ENCODE peak calls at places on chromosomes 2 and 18, in five cellular contexts. F, Q, M, Z and R are unnamed samples. For H3K9me3, the result is how much of the 10 kb centered on the place peaks cover.

GRCh38 chr2:50515638-50516037 is 516.3 kb downstream of the NRXN1 start:
- DNase-seq in F (no peak), Z (no peak), Q (no peak), M (no peak), R (no peak)

GRCh38 chr2:167492486-167492885 is 604.2 kb downstream of the XIRP2 start:
- DNase-seq in Q (no peak), Z (no peak), F (no peak), M (peak), R (no peak)

GRCh38 chr2:41720298-41720697 is 327.5 kb upstream of the PKDCC start:
- DNase-seq in M (no peak), Z (no peak), Q (no peak), F (no peak), R (no peak)

GRCh38 chr2:70981866-70982810 is 3.7 kb downstream of the ANKRD53 start:
- DNase-seq in Q (no peak), F (no peak), M (no peak), Z (no peak), R (no peak)

GRCh38 chr2:25283921-25284320 is 57.8 kb downstream of the DNMT3A start:
- DNase-seq in Q (no peak), Z (no peak), F (no peak), M (no peak), R (no peak)

GRCh38 chr2:20728114-20728758 is 61.3 kb downstream of the GDF7 start:
- DNase-seq in Z (no peak), F (peak), M (peak), Q (no peak), R (no peak)

GRCh38 chr2:182898718-182899117 is 32.3 kb upstream of the FRZB start:
- DNase-seq in F (no peak), M (no peak), Z (no peak), Q (no peak), R (no peak)

GRCh38 chr2:218423584-218423983 is 4.7 kb downstream of the VIL1 start:
- DNase-seq in M (no peak), Q (no peak), Z (no peak), F (no peak), R (no peak)

GRCh38 chr2:20108655-20109396 is 57.4 kb upstream of the LAPTM4A start:
- DNase-seq in Q (no peak), M (peak), Z (no peak), F (peak), R (no peak)

GRCh38 chr18:22346342-22346967 is 71.3 kb downstream of the CTAGE1 start:
- DNase-seq in M (peak), Q (peak), Z (no peak), F (peak), R (peak)

GRCh38 chr2:186558512-186559276 is 31.2 kb upstream of the ITGAV start:
- DNase-seq in M (peak), Q (no peak), Z (no peak), F (no peak), R (no peak)

GRCh38 chr18:79888016-79888415 is 63.4 kb downstream of the SLC66A2 start:
- DNase-seq in F (no peak), Q (no peak), Z (no peak), M (no peak), R (no peak)

GRCh38 chr2:205681836-205682238 is 464 bp upstream of the NRP2 start:
- DNase-seq in M (no peak), Z (peak), F (no peak), Q (no peak), R (no peak)

GRCh38 chr2:230868151-230868946 is 3.6 kb downstream of the ITM2C start:
- DNase-seq in F (peak), Q (no peak), Z (no peak), M (no peak), R (no peak)

GRCh38 chr2:160491922-160492371 is 1.7 kb downstream of the RBMS1 start:
- DNase-seq in M (peak), Z (no peak), Q (no peak), F (peak), R (no peak)

GRCh38 chr2:67666386-67667053 is 269.4 kb downstream of the ETAA1 start:
- DNase-seq in F (no peak), Q (no peak), Z (no peak), M (peak), R (peak)

GRCh38 chr2:165471349-165471975 is 2.0 kb downstream of the CSRNP3 start:
- DNase-seq in Q (no peak), F (no peak), M (no peak), Z (no peak), R (no peak)

GRCh38 chr18:23237524-23238151 is 102.4 kb downstream of the CABLES1 start:
- DNase-seq in Q (peak), Z (peak), M (peak), F (no peak), R (peak)

GRCh38 chr2:218895758-218896500 is 15.3 kb downstream of the WNT10A start:
- DNase-seq in Z (no peak), Q (peak), F (no peak), M (no peak), R (no peak)

GRCh38 chr18:48798334-48799197 is 152.2 kb downstream of the SMAD7 start:
- DNase-seq in Z (no peak), Q (peak), F (no peak), M (no peak), R (peak)

GRCh38 chr2:100731535-100731981 is 88.4 kb upstream of the NPAS2 start:
- DNase-seq in Q (no peak), F (no peak), Z (no peak), M (peak), R (no peak)

DNA sequence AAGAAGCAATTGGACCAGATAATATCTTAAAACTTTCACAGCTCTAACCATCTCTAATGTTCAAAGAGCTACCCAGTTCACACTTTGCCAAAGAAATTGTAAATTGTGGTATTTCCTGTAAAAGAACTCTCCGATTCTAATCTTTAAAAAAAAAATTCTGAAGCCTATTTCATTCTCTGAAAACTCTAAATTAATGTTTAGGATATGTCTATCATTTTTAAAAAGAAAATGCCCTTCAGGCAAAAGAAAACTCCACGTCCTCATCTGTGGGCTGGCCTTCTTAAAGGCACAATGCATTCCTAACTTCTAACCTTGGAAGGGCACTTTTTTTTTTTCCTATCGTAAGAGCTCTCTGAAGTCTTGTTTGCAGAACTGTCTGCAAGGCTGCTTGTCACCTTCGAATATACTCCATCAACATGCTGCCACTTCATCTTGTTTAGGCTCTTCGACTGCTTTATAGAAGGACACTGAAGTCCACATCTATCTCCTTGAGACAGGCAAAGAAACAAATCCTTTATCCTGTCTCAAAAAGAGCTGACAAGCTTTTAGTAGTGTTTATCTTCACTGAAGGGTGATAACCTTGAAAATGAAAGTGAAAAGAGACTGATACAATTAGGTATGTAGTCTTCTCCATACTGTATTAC is 124.3 kb upstream of the SLC39A10 start:
- DNase-seq in Q (no peak), F (no peak), Z (peak), M (peak), R (no peak)
- H3K27ac ChIP-seq in Q (no peak), F (no peak), Z (no peak), M (peak), R (no peak)

GRCh38 chr2:207143131-207143473 is 22.6 kb downstream of the KLF7 start:
- DNase-seq in F (no peak), Q (no peak), Z (no peak), M (no peak), R (no peak)

GRCh38 chr2:207144191-207144795 is 21.5 kb downstream of the KLF7 start:
- DNase-seq in Q (no peak), F (no peak), Z (no peak), M (no peak), R (no peak)

GRCh38 chr2:207142461-207142860 is 23.3 kb downstream of the KLF7 start:
- DNase-seq in Z (no peak), M (no peak), Q (no peak), F (no peak), R (no peak)

GRCh38 chr2:207141381-207141780 is 24.4 kb downstream of the KLF7 start:
- DNase-seq in Q (no peak), F (no peak), M (no peak), Z (no peak), R (no peak)

GRCh38 chr2:207143474-207144190 is 22.1 kb downstream of the KLF7 start:
- DNase-seq in M (no peak), F (peak), Z (no peak), Q (peak), R (peak)
- H3K4me3 ChIP-seq in M (no peak), F (no peak), Z (no peak), Q (peak), R (peak)

DNA sequence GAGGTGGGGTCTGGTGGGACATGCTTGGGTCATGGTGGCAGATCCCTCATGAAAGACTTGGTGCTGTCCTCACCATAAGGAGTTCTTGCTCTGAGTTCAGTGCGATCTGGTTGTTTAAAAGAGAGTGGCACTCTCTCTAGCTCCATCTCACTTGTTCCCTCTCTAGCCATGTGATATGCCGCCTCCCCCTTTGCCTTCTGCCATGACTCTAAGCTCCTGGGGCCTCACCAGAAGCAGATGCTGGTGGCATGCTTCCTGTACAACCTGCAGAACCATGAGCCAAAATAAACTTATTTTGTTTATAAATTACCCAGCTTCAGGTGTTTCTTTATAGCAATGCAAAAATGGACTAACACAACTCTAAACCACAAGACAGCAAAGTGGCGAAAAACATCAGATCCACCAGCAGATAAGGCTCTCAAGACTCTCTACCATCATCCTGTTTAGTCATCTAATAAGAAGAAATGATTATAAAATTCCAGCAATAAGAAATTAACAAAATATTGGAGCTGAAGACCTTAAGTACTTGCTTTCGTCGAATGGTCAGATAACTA is 75.5 kb downstream of the OLA1 start:
- DNase-seq in Z (peak), Q (no peak), F (no peak), M (no peak), R (no peak)
- H3K9me3 ChIP-seq in Z (half or more), Q (under half), F (under half), M (under half), R (half or more)

DNA sequence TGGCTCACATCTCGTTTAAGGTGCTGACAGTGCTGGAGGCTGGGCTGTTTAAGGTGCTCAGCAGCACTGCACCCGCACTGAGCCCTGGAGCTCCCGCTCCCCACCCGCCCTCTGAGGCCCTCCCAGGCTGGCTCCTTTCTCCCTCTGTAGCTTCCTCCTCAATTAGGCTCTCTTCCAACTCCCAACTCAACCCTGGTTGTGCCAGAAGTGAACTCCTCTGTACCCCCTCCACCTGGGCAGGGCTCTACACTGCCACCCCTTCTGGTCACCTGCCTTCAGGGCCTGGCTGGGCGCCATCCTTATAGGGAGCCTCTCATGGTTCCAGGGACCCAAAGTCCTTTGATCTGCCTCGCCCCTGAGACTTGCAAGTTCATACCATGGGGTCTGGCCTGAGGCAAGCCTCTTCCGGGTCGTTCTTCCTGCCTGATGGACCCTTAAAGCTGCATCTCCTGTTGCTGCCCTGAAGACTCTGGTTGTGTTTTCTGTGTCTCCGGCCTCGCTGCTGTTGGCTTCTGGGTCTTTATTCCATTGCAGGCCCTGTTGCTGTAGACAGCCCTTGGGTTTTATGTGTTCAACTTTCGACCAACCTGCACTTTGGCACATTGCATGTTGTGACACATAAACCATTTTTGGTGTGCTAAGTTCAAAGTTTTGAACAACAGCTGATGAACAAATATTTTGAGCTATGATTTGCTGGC is 199.6 kb downstream of the LDLRAD4 start:
- DNase-seq in M (no peak), Q (no peak), Z (no peak), F (no peak), R (no peak)
- H3K27ac ChIP-seq in M (no peak), Q (no peak), Z (no peak), F (no peak), R (peak)

GRCh38 chr18:36830141-36830495 is 1.2 kb downstream of the KIAA1328 start:
- DNase-seq in M (no peak), F (no peak), Z (no peak), Q (no peak), R (no peak)
- H3K4me3 ChIP-seq in M (peak), F (peak), Z (peak), Q (peak), R (peak)

DNA sequence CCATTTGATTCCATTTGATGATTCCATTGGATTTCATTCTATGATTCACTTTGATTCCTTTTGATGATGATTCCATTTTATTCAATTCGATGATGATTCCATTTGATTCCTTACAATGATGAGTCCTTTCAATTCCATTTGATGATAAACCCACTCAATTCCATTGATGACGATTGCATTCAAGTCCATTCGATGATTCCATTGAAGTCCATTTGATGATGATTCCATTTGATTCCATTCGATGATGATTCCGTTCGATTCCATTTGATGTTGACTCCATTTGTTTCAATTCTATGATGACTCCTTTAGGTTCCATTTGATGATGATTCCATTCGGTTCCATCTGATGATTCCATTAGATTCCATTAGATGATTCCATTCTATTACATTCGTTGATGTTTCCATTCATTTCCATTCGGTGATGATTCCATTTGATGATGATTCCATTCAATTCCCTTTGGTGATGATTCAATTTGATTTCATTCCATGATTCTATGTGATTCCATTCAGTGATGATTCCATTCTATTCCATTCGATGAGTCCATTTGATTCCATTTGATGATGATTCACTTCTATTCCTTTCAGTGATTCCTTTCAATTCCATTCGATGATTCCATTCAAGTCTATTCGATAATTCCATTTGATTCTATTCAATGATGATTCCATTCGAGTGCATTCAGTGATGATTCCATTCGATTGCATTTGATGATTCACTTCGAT is 1106.0 kb downstream of the RPIA start:
- DNase-seq in F (no peak), Q (no peak), M (no peak), Z (no peak), R (no peak)
- H3K9me3 ChIP-seq in F (under half), Q (under half), M (under half), Z (half or more), R (half or more)

DNA sequence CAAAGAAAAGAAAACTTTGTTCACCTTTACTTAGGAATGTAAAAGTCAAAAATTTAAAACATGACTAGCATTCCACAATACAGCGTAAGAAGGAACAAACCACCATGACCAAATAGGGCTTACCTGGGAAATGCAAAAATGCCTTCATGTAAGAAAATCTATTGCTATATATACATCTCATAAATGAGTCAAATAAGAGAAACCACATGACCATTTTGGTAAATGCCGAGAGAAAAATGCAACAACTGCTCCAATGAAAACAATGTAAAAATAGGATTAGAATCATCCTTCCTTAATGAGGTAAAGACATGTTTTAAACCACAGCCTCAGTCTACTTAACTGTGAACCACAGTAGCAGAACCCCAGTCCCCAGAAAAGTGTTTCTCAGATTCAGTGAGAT is 49.4 kb downstream of the TGOLN2 start:
- DNase-seq in Z (no peak), F (no peak), Q (no peak), M (peak), R (no peak)
- H3K27ac ChIP-seq in Z (no peak), F (peak), Q (peak), M (peak), R (peak)

DNA sequence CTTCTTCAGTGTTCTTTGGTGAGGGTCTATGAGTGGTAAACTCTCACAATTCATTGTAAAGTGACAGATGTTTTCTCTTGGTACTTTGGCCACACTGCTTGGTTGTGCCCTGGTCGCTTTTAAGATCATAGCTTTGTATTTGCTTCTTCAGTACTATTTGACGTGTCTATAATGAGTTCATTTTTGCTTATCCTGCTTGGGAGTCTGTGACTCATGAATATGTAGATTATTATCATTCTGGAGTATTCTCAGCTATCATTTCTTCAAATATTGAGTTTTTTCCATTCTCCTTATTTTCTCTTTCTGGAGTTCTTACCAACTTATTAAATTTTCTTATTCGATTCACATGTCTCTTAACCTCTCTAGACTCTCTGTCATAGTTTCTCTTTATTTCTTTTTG is 73.0 kb upstream of the HS6ST1 start:
- DNase-seq in F (no peak), Z (no peak), M (no peak), Q (no peak), R (no peak)
- H3K4me3 ChIP-seq in F (no peak), Z (no peak), M (no peak), Q (no peak), R (no peak)